ENCODE peak calls at places on chromosomes 6 and 20, in six cellular contexts. One of them, this sample, is unnamed.

GRCh38 chr20:49272654-49273053 is 5.2 kb downstream of the ZNFX1 start:
- DNase-seq in neural progenitor cell: no peak
- DNase-seq in IMR-90: no peak
- DNase-seq in adrenal gland: no peak
- DNase-seq in SJSA1: no peak
- DNase-seq in HCT116: no peak
- DNase-seq in this sample: no peak

GRCh38 chr6:93790976-93791375 is 371.6 kb upstream of the EPHA7 start:
- DNase-seq in IMR-90: no peak
- DNase-seq in adrenal gland: no peak
- DNase-seq in SJSA1: no peak
- DNase-seq in HCT116: no peak
- DNase-seq in neural progenitor cell: no peak
- DNase-seq in this sample: no peak

GRCh38 chr6:148109732-148110131 is 232.9 kb upstream of the SASH1 start:
- DNase-seq in IMR-90: no peak
- DNase-seq in adrenal gland: no peak
- DNase-seq in HCT116: no peak
- DNase-seq in neural progenitor cell: no peak
- DNase-seq in SJSA1: no peak
- DNase-seq in this sample: no peak

GRCh38 chr6:87658516-87658915 is 43.5 kb downstream of the AKIRIN2 start:
- DNase-seq in HCT116: no peak
- DNase-seq in IMR-90: no peak
- DNase-seq in adrenal gland: no peak
- DNase-seq in SJSA1: no peak
- DNase-seq in neural progenitor cell: no peak
- DNase-seq in this sample: no peak

GRCh38 chr6:113317870-113318269 is 539.3 kb upstream of the MARCKS start:
- DNase-seq in SJSA1: no peak
- DNase-seq in HCT116: no peak
- DNase-seq in IMR-90: no peak
- DNase-seq in neural progenitor cell: peak; percentile 52
- DNase-seq in adrenal gland: no peak
- DNase-seq in this sample: no peak

GRCh38 chr6:158219229-158219628 is 51.1 kb downstream of the GTF2H5 start:
- DNase-seq in HCT116: no peak
- DNase-seq in SJSA1: no peak
- DNase-seq in neural progenitor cell: no peak
- DNase-seq in IMR-90: peak; percentile 96
- DNase-seq in adrenal gland: no peak
- DNase-seq in this sample: no peak

GRCh38 chr6:128696651-128697391 is 176.4 kb upstream of the PTPRK start:
- DNase-seq in IMR-90: peak; percentile 88
- DNase-seq in adrenal gland: no peak
- DNase-seq in HCT116: peak; percentile 16
- DNase-seq in SJSA1: no peak
- DNase-seq in neural progenitor cell: no peak
- DNase-seq in this sample: no peak

GRCh38 chr20:63574829-63575720 is 1.0 kb upstream of the HELZ2 start:
- DNase-seq in adrenal gland: no peak
- DNase-seq in IMR-90: peak; percentile 24
- DNase-seq in HCT116: no peak
- DNase-seq in SJSA1: no peak
- DNase-seq in neural progenitor cell: no peak
- DNase-seq in this sample: no peak

GRCh38 chr6:47780510-47781356 is 1.1 kb upstream of the OPN5 start:
- DNase-seq in neural progenitor cell: peak; percentile 66
- DNase-seq in adrenal gland: peak; percentile 24
- DNase-seq in SJSA1: no peak
- DNase-seq in HCT116: peak; percentile 66
- DNase-seq in IMR-90: peak; percentile 73
- DNase-seq in this sample: peak; percentile 4

GRCh38 chr20:16476032-16476431 is 97.2 kb downstream of the KIF16B start:
- DNase-seq in SJSA1: no peak
- DNase-seq in adrenal gland: no peak
- DNase-seq in HCT116: peak; percentile 24
- DNase-seq in neural progenitor cell: peak; percentile 50
- DNase-seq in IMR-90: peak; percentile 62
- DNase-seq in this sample: no peak

GRCh38 chr6:136282906-136283305 is 6.7 kb downstream of the BCLAF1 start:
- DNase-seq in IMR-90: no peak
- DNase-seq in neural progenitor cell: no peak
- DNase-seq in SJSA1: no peak
- DNase-seq in adrenal gland: no peak
- DNase-seq in HCT116: no peak
- DNase-seq in this sample: no peak
- H3K27ac ChIP-seq in IMR-90: peak overlapping the region; percentile 21
- H3K27ac ChIP-seq in neural progenitor cell: no peak overlapping the region
- H3K27ac ChIP-seq in SJSA1: no peak overlapping the region
- H3K27ac ChIP-seq in adrenal gland: no peak overlapping the region
- H3K27ac ChIP-seq in HCT116: no peak overlapping the region
- H3K27ac ChIP-seq in this sample: no peak overlapping the region

DNA sequence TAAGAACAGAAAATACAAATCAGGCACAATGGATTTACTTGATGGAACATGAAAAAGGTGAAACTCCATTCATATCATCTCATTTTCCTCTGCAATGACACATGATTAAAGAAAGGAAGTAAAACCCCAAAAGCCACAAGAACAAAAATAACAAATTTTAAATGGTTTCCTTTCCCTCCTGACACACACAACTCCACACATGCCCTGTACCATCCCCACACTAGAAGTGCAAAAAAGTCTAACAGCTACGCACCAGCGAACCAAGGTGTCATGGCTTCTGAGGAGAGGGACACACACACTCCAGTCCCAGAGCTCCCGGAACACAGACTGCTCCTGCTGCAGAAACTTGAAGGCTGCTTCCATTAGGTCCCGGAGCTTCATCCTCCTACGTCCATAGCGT is 25.3 kb downstream of the MDN1 start:
- DNase-seq in adrenal gland: no peak
- DNase-seq in neural progenitor cell: no peak
- DNase-seq in SJSA1: no peak
- DNase-seq in IMR-90: no peak
- DNase-seq in HCT116: no peak
- DNase-seq in this sample: no peak
- H3K27ac ChIP-seq in adrenal gland: no peak overlapping the region
- H3K27ac ChIP-seq in neural progenitor cell: no peak overlapping the region
- H3K27ac ChIP-seq in SJSA1: no peak overlapping the region
- H3K27ac ChIP-seq in IMR-90: no peak overlapping the region
- H3K27ac ChIP-seq in HCT116: no peak overlapping the region
- H3K27ac ChIP-seq in this sample: no peak overlapping the region

GRCh38 chr20:34820805-34821578 is 4.5 kb downstream of the NCOA6 start:
- DNase-seq in SJSA1: no peak
- DNase-seq in neural progenitor cell: no peak
- DNase-seq in HCT116: no peak
- DNase-seq in adrenal gland: no peak
- DNase-seq in IMR-90: no peak
- DNase-seq in this sample: no peak
- H3K27ac ChIP-seq in SJSA1: no peak overlapping the region
- H3K27ac ChIP-seq in neural progenitor cell: no peak overlapping the region
- H3K27ac ChIP-seq in HCT116: no peak overlapping the region
- H3K27ac ChIP-seq in adrenal gland: no peak overlapping the region
- H3K27ac ChIP-seq in IMR-90: no peak overlapping the region
- H3K27ac ChIP-seq in this sample: peak overlapping the region; percentile 19

GRCh38 chr6:108781419-108782110 is 66.7 kb upstream of the ARMC2 start:
- DNase-seq in IMR-90: peak; percentile 12
- DNase-seq in adrenal gland: no peak
- DNase-seq in neural progenitor cell: peak; percentile 40
- DNase-seq in SJSA1: no peak
- DNase-seq in HCT116: no peak
- DNase-seq in this sample: no peak
- H3K27ac ChIP-seq in IMR-90: peak overlapping the region; percentile 14
- H3K27ac ChIP-seq in adrenal gland: peak overlapping the region; percentile 9
- H3K27ac ChIP-seq in neural progenitor cell: no peak overlapping the region
- H3K27ac ChIP-seq in SJSA1: no peak overlapping the region
- H3K27ac ChIP-seq in HCT116: no peak overlapping the region
- H3K27ac ChIP-seq in this sample: no peak overlapping the region

DNA sequence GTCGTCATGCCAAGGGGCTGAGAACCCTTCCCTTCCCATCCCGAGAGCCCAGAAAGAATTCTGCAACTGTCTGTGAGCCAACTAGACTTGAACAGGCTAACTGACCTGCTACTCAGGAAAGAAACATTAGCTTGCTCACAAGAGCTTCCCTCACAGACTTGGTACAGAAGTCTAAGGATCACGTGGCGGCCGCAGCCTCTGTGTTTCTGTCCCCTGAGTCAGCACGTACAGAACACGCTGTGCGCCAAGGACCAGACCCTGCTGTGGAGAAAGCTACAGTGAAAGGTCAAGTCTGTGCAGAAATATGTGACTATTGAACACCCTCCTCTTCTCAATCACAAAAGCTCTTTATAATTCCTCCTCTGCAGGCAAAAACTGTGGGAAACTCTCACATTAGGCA is 151.3 kb upstream of the QKI start:
- DNase-seq in IMR-90: no peak
- DNase-seq in neural progenitor cell: no peak
- DNase-seq in adrenal gland: no peak
- DNase-seq in HCT116: no peak
- DNase-seq in SJSA1: no peak
- DNase-seq in this sample: peak; percentile 49
- H3K27ac ChIP-seq in IMR-90: no peak overlapping the region
- H3K27ac ChIP-seq in neural progenitor cell: no peak overlapping the region
- H3K27ac ChIP-seq in adrenal gland: no peak overlapping the region
- H3K27ac ChIP-seq in HCT116: no peak overlapping the region
- H3K27ac ChIP-seq in SJSA1: no peak overlapping the region
- H3K27ac ChIP-seq in this sample: peak overlapping the region; percentile 100

GRCh38 chr20:3646067-3646440 is 17.1 kb downstream of the GFRA4 start:
- DNase-seq in adrenal gland: no peak
- DNase-seq in IMR-90: peak; percentile 35
- DNase-seq in neural progenitor cell: no peak
- DNase-seq in HCT116: no peak
- DNase-seq in SJSA1: no peak
- DNase-seq in this sample: no peak
- H3K27ac ChIP-seq in adrenal gland: no peak overlapping the region
- H3K27ac ChIP-seq in IMR-90: no peak overlapping the region
- H3K27ac ChIP-seq in neural progenitor cell: no peak overlapping the region
- H3K27ac ChIP-seq in HCT116: no peak overlapping the region
- H3K27ac ChIP-seq in SJSA1: no peak overlapping the region
- H3K27ac ChIP-seq in this sample: no peak overlapping the region

GRCh38 chr6:90663873-90664272 is 77.0 kb upstream of the MAP3K7 start:
- DNase-seq in neural progenitor cell: no peak
- DNase-seq in IMR-90: no peak
- DNase-seq in adrenal gland: no peak
- DNase-seq in HCT116: peak; percentile 18
- DNase-seq in SJSA1: no peak
- DNase-seq in this sample: no peak
- H3K27ac ChIP-seq in neural progenitor cell: no peak overlapping the region
- H3K27ac ChIP-seq in IMR-90: no peak overlapping the region
- H3K27ac ChIP-seq in adrenal gland: no peak overlapping the region
- H3K27ac ChIP-seq in HCT116: no peak overlapping the region
- H3K27ac ChIP-seq in SJSA1: no peak overlapping the region
- H3K27ac ChIP-seq in this sample: no peak overlapping the region

DNA sequence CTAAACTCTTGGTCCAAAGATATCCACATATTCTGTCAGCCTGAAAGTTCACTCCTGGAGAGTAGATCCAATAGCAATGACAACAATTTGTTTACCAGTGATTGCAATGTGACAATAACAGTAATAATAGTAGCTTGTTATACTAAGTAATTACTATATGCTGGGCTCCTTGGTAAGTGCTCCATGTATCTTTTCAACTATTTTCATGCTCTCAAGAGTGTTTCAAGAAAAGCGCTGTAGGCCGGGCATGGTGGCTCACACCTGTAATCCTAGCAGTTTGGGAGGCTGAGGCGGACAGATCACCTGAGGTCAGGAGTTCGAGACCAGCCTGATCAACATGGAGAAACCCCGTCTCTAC is 15.4 kb downstream of the BCL2L1 start:
- DNase-seq in IMR-90: no peak
- DNase-seq in HCT116: no peak
- DNase-seq in adrenal gland: no peak
- DNase-seq in SJSA1: no peak
- DNase-seq in neural progenitor cell: no peak
- DNase-seq in this sample: no peak
- H3K27ac ChIP-seq in IMR-90: no peak overlapping the region
- H3K27ac ChIP-seq in HCT116: peak overlapping the region; percentile 94
- H3K27ac ChIP-seq in adrenal gland: peak overlapping the region; percentile 6
- H3K27ac ChIP-seq in SJSA1: no peak overlapping the region
- H3K27ac ChIP-seq in neural progenitor cell: no peak overlapping the region
- H3K27ac ChIP-seq in this sample: peak overlapping the region; percentile 14

DNA sequence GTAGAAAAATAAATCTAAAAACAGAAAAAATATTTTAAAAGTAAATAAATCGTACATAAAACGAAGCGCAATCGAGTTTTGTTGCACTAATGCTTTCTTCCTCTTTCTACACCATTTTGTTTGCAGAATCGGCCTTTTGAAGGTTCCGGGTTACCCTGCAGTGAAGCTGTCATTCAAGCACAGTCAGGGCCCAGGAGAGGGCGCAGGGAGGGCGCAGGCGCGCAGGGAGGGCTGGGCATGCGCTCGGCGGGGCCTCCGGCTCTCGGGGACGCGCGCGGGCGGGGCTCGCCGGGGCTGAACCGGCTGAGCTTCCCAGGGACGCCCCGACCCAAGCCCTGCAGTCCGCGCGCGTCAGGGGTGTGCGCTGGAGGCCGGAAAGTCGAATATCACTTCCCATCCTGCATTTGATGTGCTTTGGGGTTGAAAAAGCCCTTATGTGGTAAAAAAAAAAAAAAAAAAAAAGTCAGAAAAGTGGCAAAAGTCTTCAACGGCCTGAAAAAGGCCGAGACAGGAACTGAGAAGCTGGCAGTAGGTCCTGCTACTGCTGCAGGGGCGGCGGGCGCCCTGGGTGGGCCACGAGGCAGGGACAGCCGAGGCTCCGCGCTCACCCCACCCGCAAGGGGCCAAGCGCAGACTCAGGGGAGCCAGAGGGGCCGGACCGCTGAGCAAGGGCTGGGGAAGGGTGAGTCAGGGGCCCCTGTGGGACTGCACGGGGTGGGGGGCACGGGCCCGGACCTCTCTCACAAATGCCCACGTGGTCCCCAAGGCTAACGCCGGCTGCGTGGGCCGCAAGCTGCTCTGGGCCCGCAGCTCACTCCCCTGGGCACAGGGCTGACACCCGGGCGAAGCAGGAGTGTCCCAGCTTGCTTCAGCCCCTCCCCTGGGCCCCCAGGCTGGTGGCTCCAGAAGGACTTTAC is 40.5 kb downstream of the THBS2 start:
- DNase-seq in SJSA1: peak; percentile 92
- DNase-seq in adrenal gland: peak; percentile 94
- DNase-seq in HCT116: peak; percentile 73
- DNase-seq in IMR-90: peak; percentile 84
- DNase-seq in neural progenitor cell: peak; percentile 91
- DNase-seq in this sample: peak; percentile 56
- H3K27ac ChIP-seq in SJSA1: peak overlapping the region; percentile 81
- H3K27ac ChIP-seq in adrenal gland: peak overlapping the region; percentile 97
- H3K27ac ChIP-seq in HCT116: peak overlapping the region; percentile 43
- H3K27ac ChIP-seq in IMR-90: peak overlapping the region; percentile 95
- H3K27ac ChIP-seq in neural progenitor cell: no peak overlapping the region
- H3K27ac ChIP-seq in this sample: peak overlapping the region; percentile 72

DNA sequence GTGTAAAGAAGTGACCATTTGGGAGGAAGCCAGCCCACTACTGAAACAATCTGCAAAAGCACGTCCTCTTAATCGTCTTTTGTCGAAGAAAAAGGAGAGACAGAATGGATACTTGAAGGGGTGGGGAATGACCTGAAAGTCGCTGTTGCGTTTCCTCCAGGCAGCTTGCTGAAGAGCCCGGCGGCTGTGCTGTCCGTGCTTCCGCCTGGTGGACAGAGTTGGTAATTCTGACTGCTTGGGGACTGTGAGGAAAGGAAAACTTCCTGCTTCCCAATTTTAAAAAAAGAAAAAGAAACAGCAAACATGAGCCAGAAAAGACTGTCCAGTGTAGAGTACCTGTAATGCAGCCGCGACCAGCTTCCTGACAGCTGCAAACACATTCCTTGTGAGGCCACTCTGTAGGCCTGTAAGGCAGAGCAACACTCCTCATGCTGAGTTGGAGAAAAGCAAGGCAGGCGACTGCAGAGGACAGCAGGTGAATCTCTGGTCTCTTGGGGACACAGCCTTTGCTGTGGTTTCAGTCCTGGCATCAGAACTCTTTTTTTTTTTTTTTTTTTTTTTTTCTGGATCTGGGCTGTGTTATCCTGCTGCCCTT is 251.1 kb upstream of the TBX18 start:
- DNase-seq in adrenal gland: peak; percentile 35
- DNase-seq in SJSA1: peak; percentile 63
- DNase-seq in HCT116: peak; percentile 63
- DNase-seq in neural progenitor cell: peak; percentile 85
- DNase-seq in IMR-90: peak; percentile 42
- DNase-seq in this sample: no peak
- H3K27ac ChIP-seq in adrenal gland: no peak overlapping the region
- H3K27ac ChIP-seq in SJSA1: no peak overlapping the region
- H3K27ac ChIP-seq in HCT116: no peak overlapping the region
- H3K27ac ChIP-seq in neural progenitor cell: no peak overlapping the region
- H3K27ac ChIP-seq in IMR-90: no peak overlapping the region
- H3K27ac ChIP-seq in this sample: no peak overlapping the region

This sample was measured in caudate nucleus.